ENCODE peak calls at places on chromosomes 2 and 18, in six cellular contexts. N, I, T, R, G and F are unnamed samples.

GRCh38 chr2:9939587-9940485 is 11.7 kb upstream of the GRHL1 start:
- DNase-seq in I (peak; percentile 42), R (no peak), G (no peak), T (no peak), N (no peak), F (no peak)

GRCh38 chr2:151576080-151576479 is 158.2 kb downstream of the NEB start:
- DNase-seq in N (no peak), I (no peak), T (no peak), G (no peak), R (no peak), F (no peak)

GRCh38 chr2:14417586-14417985 is 214.9 kb upstream of the LRATD1 start:
- DNase-seq in R (no peak), I (no peak), T (no peak), N (no peak), G (no peak), F (no peak)

GRCh38 chr2:165675551-165675968 is 118.5 kb downstream of the GALNT3 start:
- DNase-seq in R (no peak), I (no peak), T (no peak), G (no peak), N (no peak), F (peak; percentile 21)

GRCh38 chr2:52658598-52658997 is 1109.0 kb upstream of the CHAC2 start:
- DNase-seq in T (no peak), G (peak; percentile 96), I (peak; percentile 10), R (no peak), N (peak; percentile 4), F (peak; percentile 33)

GRCh38 chr2:73890301-73891092 is 2.3 kb upstream of the ACTG2 start:
- DNase-seq in T (no peak), I (peak; percentile 35), G (no peak), N (no peak), R (no peak), F (no peak)

GRCh38 chr18:49275448-49275847 is 185.0 kb downstream of the DYM start:
- DNase-seq in T (no peak), I (no peak), N (no peak), R (no peak), G (no peak), F (no peak)

GRCh38 chr18:8525692-8526091 is 83.5 kb upstream of the RAB12 start:
- DNase-seq in R (no peak), I (no peak), T (no peak), G (no peak), N (no peak), F (no peak)

GRCh38 chr2:238847841-238848565 is at the start of gene TWIST2:
- DNase-seq in G (peak; percentile 95), I (peak; percentile 28), R (peak; percentile 80), N (no peak), T (peak; percentile 87), F (peak; percentile 98)

GRCh38 chr2:31430439-31431165 is 16.1 kb upstream of the XDH start:
- DNase-seq in G (no peak), R (no peak), N (no peak), T (no peak), I (peak; percentile 23), F (no peak)

GRCh38 chr2:43788646-43789045 is 14.8 kb downstream of the DYNC2LI1 start:
- DNase-seq in N (no peak), R (no peak), G (no peak), I (no peak), T (no peak), F (no peak)

GRCh38 chr18:77063256-77063655 is 69.3 kb downstream of the MBP start:
- DNase-seq in R (no peak), G (peak; percentile 34), T (no peak), N (no peak), I (peak; percentile 69), F (no peak)

GRCh38 chr2:64212801-64213321 is 68.6 kb upstream of the PELI1 start:
- DNase-seq in I (no peak), N (no peak), G (peak; percentile 33), T (no peak), R (no peak), F (peak; percentile 28)

GRCh38 chr2:44479127-44479887 is 117.6 kb downstream of the CAMKMT start:
- DNase-seq in R (peak; percentile 57), I (peak; percentile 88), G (peak; percentile 90), T (no peak), N (peak; percentile 72), F (peak; percentile 92)

GRCh38 chr2:236680461-236680860 is 110.8 kb downstream of the ACKR3 start:
- DNase-seq in N (no peak), G (no peak), R (no peak), T (no peak), I (no peak), F (no peak)

GRCh38 chr2:17506736-17507616 is 11.3 kb downstream of the RAD51AP2 start:
- DNase-seq in I (peak; percentile 41), R (no peak), T (no peak), G (no peak), N (peak; percentile 66), F (no peak)

GRCh38 chr2:232886632-232887031 is 16.6 kb downstream of the SNORC start:
- DNase-seq in R (no peak), I (no peak), N (no peak), G (no peak), T (no peak), F (no peak)

GRCh38 chr2:134782792-134783191 is 55.6 kb upstream of the ACMSD start:
- DNase-seq in I (no peak), T (no peak), N (peak; percentile 34), R (no peak), G (peak; percentile 36), F (peak; percentile 28)

GRCh38 chr2:120893874-120894584 is 158.4 kb downstream of the GLI2 start:
- DNase-seq in I (no peak), N (no peak), R (no peak), G (no peak), T (peak; percentile 55), F (no peak)

GRCh38 chr2:211144078-211144477 is 587.7 kb downstream of the CPS1 start:
- DNase-seq in G (peak; percentile 51), I (peak; percentile 84), N (peak; percentile 7), T (no peak), R (no peak), F (peak; percentile 87)

GRCh38 chr2:142180820-142181533 is 50.2 kb upstream of the LRP1B start:
- DNase-seq in N (peak; percentile 48), I (peak; percentile 24), G (peak; percentile 11), R (no peak), T (peak; percentile 20), F (no peak)

GRCh38 chr2:42513252-42513918 is 19.6 kb upstream of the KCNG3 start:
- DNase-seq in R (peak; percentile 44), N (peak; percentile 57), T (no peak), I (peak; percentile 78), G (peak; percentile 68), F (peak; percentile 62)

GRCh38 chr2:176099737-176100546 is at the start of gene HOXD12:
- DNase-seq in N (no peak), T (no peak), I (no peak), G (no peak), R (no peak), F (no peak)

GRCh38 chr2:45913539-45913938 is 262.1 kb downstream of the PRKCE start:
- DNase-seq in G (no peak), N (no peak), I (peak; percentile 45), T (no peak), R (no peak), F (no peak)

DNA sequence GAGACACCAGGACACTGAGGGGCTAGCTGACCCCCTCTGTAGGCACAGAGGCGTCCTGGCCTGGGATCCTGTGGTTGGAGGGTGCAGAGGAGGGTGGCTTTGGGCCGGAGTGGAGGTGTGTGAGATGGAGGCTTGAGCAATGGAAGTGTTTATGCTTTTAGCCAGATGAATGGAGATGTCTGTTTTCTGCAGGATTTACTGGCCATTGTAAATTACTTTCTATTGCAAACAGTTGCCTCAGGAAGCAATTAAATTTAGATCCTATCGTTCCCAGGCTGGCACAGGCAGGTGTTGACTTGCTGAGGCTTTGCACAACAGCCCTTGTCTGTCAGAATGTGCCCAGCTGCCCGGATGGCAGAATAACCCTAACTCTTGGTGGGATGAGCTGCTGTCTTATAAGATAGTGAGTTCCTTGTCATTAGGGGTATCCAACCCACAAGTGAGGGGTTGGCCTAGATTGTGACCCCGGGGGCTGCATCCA is 1.8 kb upstream of the ARID5A start:
- DNase-seq in N (no peak), G (no peak), I (no peak), R (no peak), T (peak; percentile 66), F (no peak)
- H3K4me1 ChIP-seq in N (peaks cover 60% of the 10 kb centered on the region), G (peaks cover 34% of the 10 kb centered on the region), I (peaks cover 27% of the 10 kb centered on the region), R (peaks cover 6% of the 10 kb centered on the region), T (peaks cover 70% of the 10 kb centered on the region), F (peaks cover 56% of the 10 kb centered on the region)

GRCh38 chr2:167504061-167504460 is 615.8 kb downstream of the XIRP2 start:
- DNase-seq in N (no peak), I (peak; percentile 59), G (no peak), T (no peak), R (no peak), F (peak; percentile 6)
- H3K4me3 ChIP-seq in N (no peak overlapping the region), I (no peak overlapping the region), G (no peak overlapping the region), T (no peak overlapping the region), R (no peak overlapping the region), F (no peak overlapping the region)

DNA sequence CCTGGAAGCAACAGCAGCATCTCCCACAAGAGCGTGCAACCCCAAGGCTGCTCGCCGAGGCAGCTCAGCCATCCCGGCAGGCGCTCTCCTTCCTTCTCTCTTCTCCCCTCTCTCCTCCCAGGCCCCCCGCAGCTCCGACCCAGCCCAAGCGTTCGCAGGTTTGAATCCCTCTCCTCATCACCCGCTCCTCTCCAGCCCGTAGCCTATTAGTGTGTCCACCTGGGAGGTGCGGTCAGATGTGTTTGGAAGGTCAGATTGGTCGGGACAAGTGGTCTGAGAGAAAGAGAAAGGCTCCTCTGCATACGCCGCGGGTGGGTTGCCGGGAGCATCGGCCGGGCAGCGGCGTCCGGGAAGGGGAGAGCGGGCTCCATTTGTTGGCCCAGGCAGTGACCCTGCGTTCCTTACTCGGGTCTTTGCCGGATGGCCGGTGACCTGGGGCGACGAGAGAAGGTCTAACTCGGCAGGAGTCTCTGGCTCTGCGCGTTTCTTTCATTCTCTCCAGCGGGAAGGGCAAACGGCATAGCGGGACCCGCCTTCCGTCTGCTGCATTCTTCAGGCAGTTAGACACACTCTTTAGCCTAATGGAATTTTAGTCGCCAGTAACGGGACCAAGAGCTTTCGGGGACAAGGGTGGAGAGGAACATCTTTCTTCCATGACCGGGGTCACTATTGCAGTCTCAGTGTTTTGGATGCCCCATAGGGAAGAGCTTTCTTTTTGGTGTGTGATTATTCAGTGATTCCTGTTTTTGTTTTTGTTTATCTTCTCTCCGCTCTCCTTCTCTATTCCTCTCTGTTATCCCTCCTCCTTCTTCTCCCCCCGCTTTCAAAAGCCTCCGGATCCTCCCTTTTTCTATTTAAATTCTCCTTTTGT is 1.1 kb upstream of the TMEFF2 start:
- DNase-seq in T (peak; percentile 44), R (no peak), I (peak; percentile 19), N (no peak), G (peak; percentile 24), F (peak; percentile 68)
- H3K27me3 ChIP-seq in T (peaks cover 21% of the 10 kb centered on the region), R (peaks cover 98% of the 10 kb centered on the region), I (peaks cover 76% of the 10 kb centered on the region), N (no peaks in the 10 kb centered on the region), G (peaks cover 27% of the 10 kb centered on the region), F (peaks cover 30% of the 10 kb centered on the region)

GRCh38 chr2:186718122-186718521 is 24.3 kb downstream of the FAM171B start:
- DNase-seq in G (no peak), T (no peak), R (no peak), I (no peak), N (no peak), F (no peak)
- H3K4me1 ChIP-seq in G (no peaks in the 10 kb centered on the region), T (no peaks in the 10 kb centered on the region), R (no peaks in the 10 kb centered on the region), I (no peaks in the 10 kb centered on the region), N (no peaks in the 10 kb centered on the region), F (peaks cover 5% of the 10 kb centered on the region)